ENCODE peak calls at places on chromosomes 3 and 15, in four cellular contexts. One of them, this sample, is unnamed.

GRCh38 chr3:25045291-25045690 is 382.8 kb upstream of the RARB start:
- DNase-seq in GM23338: peak; percentile 9
- DNase-seq in IMR-90: no peak
- DNase-seq in foreskin fibroblast: no peak
- DNase-seq in this sample: no peak

GRCh38 chr3:16307832-16308531 is 43.0 kb downstream of the OXNAD1 start:
- DNase-seq in GM23338: no peak
- DNase-seq in IMR-90: no peak
- DNase-seq in foreskin fibroblast: no peak
- DNase-seq in this sample: no peak

GRCh38 chr3:9704343-9705322 is 1.0 kb downstream of the CPNE9 start:
- DNase-seq in foreskin fibroblast: peak; percentile 16
- DNase-seq in GM23338: peak; percentile 99
- DNase-seq in IMR-90: peak; percentile 15
- DNase-seq in this sample: peak; percentile 27

GRCh38 chr3:22117091-22117490 is 366.1 kb upstream of the ZNF385D start:
- DNase-seq in foreskin fibroblast: peak; percentile 3
- DNase-seq in IMR-90: no peak
- DNase-seq in GM23338: no peak
- DNase-seq in this sample: peak; percentile 87

GRCh38 chr3:107431048-107431297 is 53.7 kb downstream of the CCDC54 start:
- DNase-seq in GM23338: peak; percentile 42
- DNase-seq in foreskin fibroblast: no peak
- DNase-seq in IMR-90: peak; percentile 1
- DNase-seq in this sample: peak; percentile 30

GRCh38 chr15:65690778-65691177 is 69.0 kb downstream of the SLC24A1 start:
- DNase-seq in IMR-90: no peak
- DNase-seq in foreskin fibroblast: no peak
- DNase-seq in GM23338: no peak
- DNase-seq in this sample: peak; percentile 26

GRCh38 chr15:69044899-69045298 is 30.4 kb downstream of the NOX5 start:
- DNase-seq in foreskin fibroblast: peak; percentile 54
- DNase-seq in GM23338: no peak
- DNase-seq in IMR-90: peak; percentile 69
- DNase-seq in this sample: peak; percentile 60

GRCh38 chr3:126129408-126129891 is 45.5 kb upstream of the SLC41A3 start:
- DNase-seq in foreskin fibroblast: peak; percentile 12
- DNase-seq in IMR-90: peak; percentile 9
- DNase-seq in GM23338: no peak
- DNase-seq in this sample: peak; percentile 45

GRCh38 chr3:127151992-127152391 is 40.9 kb upstream of the PRR23E start:
- DNase-seq in IMR-90: peak; percentile 6
- DNase-seq in GM23338: no peak
- DNase-seq in foreskin fibroblast: peak; percentile 26
- DNase-seq in this sample: peak; percentile 41

GRCh38 chr3:38497026-38497425 is 886 bp downstream of the EXOG start:
- DNase-seq in IMR-90: peak; percentile 40
- DNase-seq in GM23338: no peak
- DNase-seq in foreskin fibroblast: no peak
- DNase-seq in this sample: peak; percentile 33

GRCh38 chr3:8730641-8731040 is 3.0 kb upstream of the CAV3 start:
- DNase-seq in GM23338: no peak
- DNase-seq in IMR-90: peak; percentile 27
- DNase-seq in foreskin fibroblast: peak; percentile 74
- DNase-seq in this sample: no peak

GRCh38 chr3:62843508-62843907 is 31.7 kb downstream of the CADPS start:
- DNase-seq in IMR-90: no peak
- DNase-seq in foreskin fibroblast: no peak
- DNase-seq in GM23338: no peak
- DNase-seq in this sample: no peak

GRCh38 chr15:78414608-78415250 is 23.3 kb upstream of the IREB2 start:
- DNase-seq in IMR-90: no peak
- DNase-seq in GM23338: no peak
- DNase-seq in foreskin fibroblast: no peak
- DNase-seq in this sample: no peak

GRCh38 chr3:185746470-185746869 is 78.4 kb downstream of the IGF2BP2 start:
- DNase-seq in GM23338: no peak
- DNase-seq in foreskin fibroblast: no peak
- DNase-seq in IMR-90: no peak
- DNase-seq in this sample: no peak

GRCh38 chr15:48415036-48415886 is 84.0 kb downstream of the DUT start:
- DNase-seq in foreskin fibroblast: peak; percentile 44
- DNase-seq in GM23338: no peak
- DNase-seq in IMR-90: peak; percentile 53
- DNase-seq in this sample: no peak

GRCh38 chr3:180680097-180680430 is 775 bp upstream of the CCDC39 start:
- DNase-seq in foreskin fibroblast: peak; percentile 21
- DNase-seq in GM23338: peak; percentile 71
- DNase-seq in IMR-90: peak; percentile 18
- DNase-seq in this sample: peak; percentile 51

GRCh38 chr3:104437131-104437750 is 929.5 kb upstream of the ALCAM start:
- DNase-seq in foreskin fibroblast: no peak
- DNase-seq in GM23338: peak; percentile 2
- DNase-seq in IMR-90: peak; percentile 53
- DNase-seq in this sample: peak; percentile 70

GRCh38 chr3:186221733-186222378 is 113.0 kb upstream of the ETV5 start:
- DNase-seq in IMR-90: no peak
- DNase-seq in foreskin fibroblast: no peak
- DNase-seq in GM23338: peak; percentile 26
- DNase-seq in this sample: no peak

GRCh38 chr3:64163019-64163754 is 62.1 kb downstream of the PRICKLE2 start:
- DNase-seq in foreskin fibroblast: no peak
- DNase-seq in IMR-90: no peak
- DNase-seq in GM23338: peak; percentile 35
- DNase-seq in this sample: no peak

GRCh38 chr3:101017048-101017447 is 23.8 kb upstream of the ABI3BP start:
- DNase-seq in foreskin fibroblast: no peak
- DNase-seq in GM23338: no peak
- DNase-seq in IMR-90: peak; percentile 37
- DNase-seq in this sample: peak; percentile 45

GRCh38 chr3:46907271-46907670 is 29.8 kb downstream of the PTH1R start:
- DNase-seq in GM23338: no peak
- DNase-seq in IMR-90: no peak
- DNase-seq in foreskin fibroblast: no peak
- DNase-seq in this sample: no peak

GRCh38 chr3:46908986-46909534 is 31.5 kb downstream of the PTH1R start:
- DNase-seq in GM23338: no peak
- DNase-seq in IMR-90: no peak
- DNase-seq in foreskin fibroblast: no peak
- DNase-seq in this sample: no peak

GRCh38 chr3:46909535-46910161 is 32.1 kb downstream of the PTH1R start:
- DNase-seq in foreskin fibroblast: peak; percentile 80
- DNase-seq in GM23338: peak; percentile 94
- DNase-seq in IMR-90: peak; percentile 85
- DNase-seq in this sample: peak; percentile 89

GRCh38 chr3:46907960-46908293 is 30.4 kb downstream of the PTH1R start:
- DNase-seq in foreskin fibroblast: no peak
- DNase-seq in IMR-90: no peak
- DNase-seq in GM23338: no peak
- DNase-seq in this sample: no peak

GRCh38 chr3:46908294-46908985 is 30.9 kb downstream of the PTH1R start:
- DNase-seq in GM23338: no peak
- DNase-seq in foreskin fibroblast: peak; percentile 58
- DNase-seq in IMR-90: peak; percentile 66
- DNase-seq in this sample: peak; percentile 84
- TF ChIP-seq CTCF in GM23338: no peak
- TF ChIP-seq CTCF in foreskin fibroblast: peak; percentile 31
- TF ChIP-seq CTCF in IMR-90: peak; percentile 38
- TF ChIP-seq CTCF in this sample: no peak

DNA sequence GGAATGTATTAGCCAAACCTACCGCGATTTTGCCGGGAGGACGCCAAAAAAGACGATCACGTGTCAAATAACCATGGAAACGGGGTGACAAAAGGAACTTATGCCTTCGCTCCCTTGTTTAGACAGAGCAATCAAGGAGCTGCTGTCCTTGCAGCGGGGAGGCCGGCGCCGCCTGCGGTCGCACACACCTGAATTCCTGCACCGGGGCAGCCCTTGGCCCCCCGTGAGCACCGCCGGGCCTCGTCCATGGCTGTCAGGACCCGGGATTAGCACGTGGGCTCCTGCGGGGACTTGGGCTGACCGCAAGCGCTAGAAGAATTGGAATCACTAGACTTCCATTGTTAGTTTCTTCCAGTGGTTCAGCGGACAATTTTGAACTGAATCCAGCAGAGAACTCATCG is 193.1 kb downstream of the SHQ1 start:
- DNase-seq in IMR-90: no peak
- DNase-seq in foreskin fibroblast: no peak
- DNase-seq in GM23338: peak; percentile 97
- DNase-seq in this sample: no peak
- H3K4me3 ChIP-seq in IMR-90: no peak overlapping the region
- H3K4me3 ChIP-seq in foreskin fibroblast: no peak overlapping the region
- H3K4me3 ChIP-seq in GM23338: peak overlapping the region; percentile 22
- H3K4me3 ChIP-seq in this sample: peak overlapping the region; percentile 6

DNA sequence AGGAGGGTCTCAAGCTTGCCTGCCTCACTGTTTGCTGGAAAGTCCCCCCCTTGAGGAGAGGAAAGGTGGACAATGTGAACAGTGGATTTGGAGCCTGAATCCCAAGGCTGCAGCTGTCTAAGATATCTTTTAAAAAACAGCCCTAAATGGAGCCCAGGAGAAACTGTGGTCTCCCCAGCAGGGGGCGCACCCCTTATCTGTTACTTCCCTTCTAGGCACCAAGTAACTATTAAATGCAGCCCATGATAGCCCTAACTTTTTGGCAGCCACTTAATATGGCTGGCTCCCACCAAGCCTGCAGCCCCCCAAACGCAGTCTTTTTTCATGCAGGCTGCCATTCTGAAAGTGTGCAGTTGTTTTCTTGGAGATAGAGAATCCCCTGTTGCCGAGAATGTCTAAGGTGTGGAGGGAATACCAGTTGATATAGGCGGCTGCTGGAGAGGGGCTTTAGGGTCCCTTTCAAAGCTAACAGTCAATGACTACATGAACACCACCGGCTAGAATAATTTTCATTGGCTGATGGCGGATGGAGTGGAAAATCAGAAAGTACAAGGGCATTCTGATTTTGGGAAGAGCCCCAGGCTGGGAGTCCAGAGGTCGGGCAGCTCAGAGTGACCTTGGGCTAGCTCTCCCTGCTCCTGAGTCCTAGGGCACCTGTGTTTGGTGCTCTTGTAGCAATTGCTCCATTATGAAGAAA is 1.3 kb downstream of the RHCG start:
- DNase-seq in GM23338: peak; percentile 73
- DNase-seq in IMR-90: no peak
- DNase-seq in foreskin fibroblast: no peak
- DNase-seq in this sample: peak; percentile 42
- TF ChIP-seq CTCF in GM23338: peak; percentile 84
- TF ChIP-seq CTCF in IMR-90: peak; percentile 39
- TF ChIP-seq CTCF in foreskin fibroblast: peak; percentile 26
- TF ChIP-seq CTCF in this sample: peak; percentile 53

GRCh38 chr15:75024102-75024636 is 779 bp downstream of the PPCDC start:
- DNase-seq in GM23338: peak; percentile 31
- DNase-seq in IMR-90: peak; percentile 22
- DNase-seq in foreskin fibroblast: peak; percentile 14
- DNase-seq in this sample: peak; percentile 48

GRCh38 chr15:75025102-75025501 is 1.7 kb downstream of the PPCDC start:
- DNase-seq in IMR-90: no peak
- DNase-seq in GM23338: no peak
- DNase-seq in foreskin fibroblast: no peak
- DNase-seq in this sample: no peak

GRCh38 chr15:75023194-75024101 is at the start of gene PPCDC:
- DNase-seq in IMR-90: peak; percentile 92
- DNase-seq in GM23338: peak; percentile 98
- DNase-seq in foreskin fibroblast: peak; percentile 94
- DNase-seq in this sample: peak; percentile 96

GRCh38 chr15:75019916-75020315 is 3.5 kb upstream of the PPCDC start:
- DNase-seq in GM23338: no peak
- DNase-seq in foreskin fibroblast: no peak
- DNase-seq in IMR-90: no peak
- DNase-seq in this sample: no peak

GRCh38 chr15:75022808-75023193 is 589 bp upstream of the PPCDC start:
- DNase-seq in IMR-90: no peak
- DNase-seq in GM23338: no peak
- DNase-seq in foreskin fibroblast: no peak
- DNase-seq in this sample: no peak
- H3K4me3 ChIP-seq in IMR-90: no peak overlapping the region
- H3K4me3 ChIP-seq in GM23338: no peak overlapping the region
- H3K4me3 ChIP-seq in foreskin fibroblast: no peak overlapping the region
- H3K4me3 ChIP-seq in this sample: no peak overlapping the region

GRCh38 chr3:188664795-188665194 is 507.0 kb upstream of the TPRG1 start:
- DNase-seq in IMR-90: no peak
- DNase-seq in foreskin fibroblast: no peak
- DNase-seq in GM23338: peak; percentile 63
- DNase-seq in this sample: no peak
- TF ChIP-seq CTCF in IMR-90: peak; percentile 22
- TF ChIP-seq CTCF in foreskin fibroblast: no peak
- TF ChIP-seq CTCF in GM23338: peak; percentile 61
- TF ChIP-seq CTCF in this sample: peak; percentile 24

GRCh38 chr15:84955089-84955848 is 26.4 kb upstream of the PDE8A start:
- DNase-seq in GM23338: peak; percentile 83
- DNase-seq in foreskin fibroblast: peak; percentile 56
- DNase-seq in IMR-90: peak; percentile 78
- DNase-seq in this sample: peak; percentile 85
- H3K4me3 ChIP-seq in GM23338: peak overlapping the region; percentile 21
- H3K4me3 ChIP-seq in foreskin fibroblast: peak overlapping the region; percentile 31
- H3K4me3 ChIP-seq in IMR-90: no peak overlapping the region
- H3K4me3 ChIP-seq in this sample: peak overlapping the region; percentile 8

GRCh38 chr3:45055411-45056143 is 29.5 kb downstream of the CLEC3B start:
- DNase-seq in GM23338: peak; percentile 72
- DNase-seq in foreskin fibroblast: peak; percentile 80
- DNase-seq in IMR-90: peak; percentile 96
- DNase-seq in this sample: peak; percentile 77
- TF ChIP-seq CTCF in GM23338: peak; percentile 61
- TF ChIP-seq CTCF in foreskin fibroblast: peak; percentile 2
- TF ChIP-seq CTCF in IMR-90: peak; percentile 20
- TF ChIP-seq CTCF in this sample: no peak

This sample was measured in cardiac fibroblast.